ENCODE peak calls at places on chromosomes 6 and 20, in six cellular contexts. F, L, U, Y, N and X are unnamed samples.

GRCh38 chr6:135941275-135941674 is 89.8 kb downstream of the PDE7B start:
- DNase-seq in U (no peak), L (no peak), F (no peak), Y (no peak), N (no peak), X (no peak)

GRCh38 chr6:14275493-14275851 is 157.9 kb downstream of the CD83 start:
- DNase-seq in U (no peak), F (no peak), L (no peak), N (no peak), Y (no peak), X (peak; percentile 47)

GRCh38 chr20:38730989-38731737 is 6.9 kb downstream of the SLC32A1 start:
- DNase-seq in F (no peak), U (peak; percentile 53), N (no peak), L (peak; percentile 81), Y (peak; percentile 71), X (peak; percentile 44)

GRCh38 chr6:153170511-153170910 is 39.4 kb upstream of the RGS17 start:
- DNase-seq in U (peak; percentile 88), F (no peak), N (no peak), Y (no peak), L (no peak), X (no peak)

GRCh38 chr6:134171517-134171916 is 119.1 kb upstream of the SLC2A12 start:
- DNase-seq in U (peak; percentile 41), Y (no peak), N (no peak), L (no peak), F (no peak), X (no peak)

GRCh38 chr6:83920017-83920416 is 60.5 kb downstream of the CYB5R4 start:
- DNase-seq in F (no peak), U (no peak), L (no peak), N (no peak), Y (no peak), X (no peak)

GRCh38 chr6:157235600-157236039 is 87.7 kb downstream of the TMEM242 start:
- DNase-seq in N (no peak), Y (peak; percentile 63), F (peak; percentile 89), U (peak; percentile 16), L (no peak), X (no peak)

GRCh38 chr6:33437666-33438065 is 16.7 kb upstream of the ZBTB9 start:
- DNase-seq in L (no peak), N (no peak), U (no peak), F (no peak), Y (no peak), X (no peak)

GRCh38 chr6:97052152-97052787 is 127.7 kb downstream of the KLHL32 start:
- DNase-seq in N (no peak), U (no peak), L (no peak), F (no peak), Y (no peak), X (no peak)

GRCh38 chr20:9061434-9061833 is 7.5 kb upstream of the PLCB4 start:
- DNase-seq in U (no peak), L (no peak), Y (no peak), N (no peak), F (no peak), X (no peak)

GRCh38 chr20:16017656-16018055 is 555.6 kb downstream of the KIF16B start:
- DNase-seq in L (no peak), F (no peak), N (no peak), U (peak; percentile 37), Y (no peak), X (no peak)

GRCh38 chr6:16238658-16239089 is 287 bp downstream of the GMPR start:
- DNase-seq in Y (no peak), N (no peak), F (no peak), U (no peak), L (no peak), X (no peak)

GRCh38 chr6:111844921-111845320 is 28.3 kb downstream of the FYN start:
- DNase-seq in U (no peak), N (no peak), L (no peak), Y (no peak), F (no peak), X (no peak)

GRCh38 chr6:10082385-10082784 is 332.5 kb downstream of the TFAP2A start:
- DNase-seq in U (peak; percentile 71), L (no peak), Y (peak; percentile 3), N (no peak), F (no peak), X (no peak)

GRCh38 chr6:82363368-82364086 is at the start of gene TPBG:
- DNase-seq in L (peak; percentile 65), Y (peak; percentile 66), F (peak; percentile 72), N (no peak), U (peak; percentile 88), X (peak; percentile 70)

GRCh38 chr6:106525111-106525884 is 104.0 kb downstream of the RTN4IP1 start:
- DNase-seq in Y (no peak), N (no peak), F (no peak), L (no peak), U (peak; percentile 54), X (no peak)

GRCh38 chr6:143135326-143135725 is 74.6 kb downstream of the AIG1 start:
- DNase-seq in Y (no peak), L (no peak), N (no peak), F (no peak), U (no peak), X (no peak)

GRCh38 chr20:49579874-49580817 is 12.2 kb upstream of the PTGIS start:
- DNase-seq in N (no peak), F (peak; percentile 63), U (no peak), L (no peak), Y (no peak), X (peak; percentile 66)

GRCh38 chr6:46677314-46677654 is 10.4 kb upstream of the TDRD6 start:
- DNase-seq in L (peak; percentile 9), F (no peak), Y (no peak), U (no peak), N (no peak), X (no peak)

GRCh38 chr6:1424306-1424927 is 35.0 kb downstream of the FOXF2 start:
- DNase-seq in L (peak; percentile 63), Y (peak; percentile 66), N (no peak), U (peak; percentile 53), F (no peak), X (peak; percentile 37)

GRCh38 chr20:47576516-47577033 is 74.9 kb downstream of the NCOA3 start:
- DNase-seq in N (no peak), F (peak; percentile 69), U (peak; percentile 78), Y (peak; percentile 74), L (peak; percentile 77), X (peak; percentile 73)

GRCh38 chr20:21325296-21325695 is 22.2 kb downstream of the XRN2 start:
- DNase-seq in Y (no peak), N (no peak), F (no peak), U (no peak), L (no peak), X (no peak)

GRCh38 chr20:39117486-39117885 is 155.3 kb downstream of the DHX35 start:
- DNase-seq in L (no peak), U (peak; percentile 89), F (no peak), Y (no peak), N (no peak), X (no peak)

GRCh38 chr20:44598413-44599290 is 16.3 kb downstream of the PKIG start:
- DNase-seq in N (no peak), Y (no peak), F (no peak), L (no peak), U (no peak), X (peak; percentile 81)
- H3K4me1 ChIP-seq in N (peaks cover 97% of the 10 kb centered on the region), Y (peaks cover 3% of the 10 kb centered on the region), F (peaks cover 7% of the 10 kb centered on the region), L (no peaks in the 10 kb centered on the region), U (peaks cover 5% of the 10 kb centered on the region), X (peaks cover 83% of the 10 kb centered on the region)

GRCh38 chr6:41636803-41637178 is 1.5 kb upstream of the MDFI start:
- DNase-seq in U (peak; percentile 91), N (no peak), F (no peak), Y (peak; percentile 66), L (no peak), X (no peak)

GRCh38 chr6:41638801-41639555 is 710 bp downstream of the MDFI start:
- DNase-seq in U (peak; percentile 39), F (no peak), N (no peak), L (peak; percentile 29), Y (peak; percentile 18), X (peak; percentile 56)

GRCh38 chr6:41635365-41635764 is 2.9 kb upstream of the MDFI start:
- DNase-seq in Y (no peak), F (no peak), L (no peak), N (no peak), U (no peak), X (no peak)

GRCh38 chr6:41638002-41638800 is at the start of gene MDFI:
- DNase-seq in L (peak; percentile 58), Y (no peak), F (no peak), U (peak; percentile 23), N (no peak), X (peak; percentile 37)

DNA sequence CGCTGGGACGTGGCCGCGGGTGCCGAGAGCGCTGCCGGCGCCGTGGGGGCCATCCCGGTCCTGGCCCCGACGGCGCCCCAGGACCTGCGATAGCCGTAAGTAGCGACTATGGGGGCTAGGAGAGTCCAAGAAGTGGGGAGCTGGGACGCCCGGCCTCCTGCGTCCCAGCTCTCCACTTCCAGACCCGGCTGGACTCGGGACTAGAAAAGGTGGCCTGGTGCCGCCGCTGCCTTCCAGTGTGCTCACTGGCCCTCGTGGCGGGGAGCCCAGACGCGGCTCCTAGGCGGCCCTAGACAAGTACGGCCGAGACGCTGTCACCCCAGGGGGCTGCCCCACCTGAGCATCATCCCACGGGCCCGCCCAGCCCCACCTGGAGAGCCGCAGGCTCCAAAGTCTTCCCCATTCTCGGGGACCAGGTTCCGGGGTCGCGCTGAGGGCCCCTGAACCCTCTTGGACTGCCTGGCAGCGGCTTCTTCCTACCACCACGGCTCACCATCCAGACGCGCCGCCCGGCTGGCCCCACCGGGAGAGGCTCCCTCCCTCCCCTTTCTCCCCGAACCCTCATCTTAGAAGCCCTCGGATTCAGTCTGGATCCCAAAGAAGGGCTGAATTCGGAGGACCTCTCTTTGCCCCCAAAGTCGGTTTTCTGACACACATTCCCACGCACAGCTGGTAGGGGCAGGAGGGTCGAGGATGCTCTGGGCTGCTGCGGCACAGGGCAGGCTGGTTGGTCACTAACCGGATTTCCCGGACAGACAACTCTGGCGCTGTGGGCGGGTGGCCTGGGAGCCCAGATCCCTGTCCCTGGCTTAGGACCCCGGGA is 878 bp upstream of the MDFI start:
- DNase-seq in N (no peak), L (no peak), Y (no peak), F (no peak), U (peak; percentile 46), X (no peak)
- H3K4me3 ChIP-seq in N (peak overlapping the region; percentile 58), L (peak overlapping the region; percentile 66), Y (no peak overlapping the region), F (peak overlapping the region; percentile 46), U (peak overlapping the region; percentile 80), X (peak overlapping the region; percentile 55)

GRCh38 chr6:108795814-108796213 is 52.4 kb upstream of the ARMC2 start:
- DNase-seq in U (no peak), L (no peak), F (no peak), Y (no peak), N (no peak), X (no peak)
- H3K4me1 ChIP-seq in U (no peaks in the 10 kb centered on the region), L (peaks cover 52% of the 10 kb centered on the region), F (no peaks in the 10 kb centered on the region), Y (no peaks in the 10 kb centered on the region), N (peaks cover 19% of the 10 kb centered on the region), X (no peaks in the 10 kb centered on the region)

GRCh38 chr6:167119680-167120556 is 3.0 kb upstream of the CCR6 start:
- DNase-seq in L (no peak), F (no peak), Y (peak; percentile 74), N (no peak), U (no peak), X (no peak)

GRCh38 chr6:167116838-167117228 is 6.1 kb upstream of the CCR6 start:
- DNase-seq in F (no peak), Y (no peak), L (no peak), N (no peak), U (no peak), X (no peak)

GRCh38 chr6:167120557-167121030 is 2.3 kb upstream of the CCR6 start:
- DNase-seq in Y (no peak), U (no peak), N (no peak), F (no peak), L (no peak), X (no peak)

GRCh38 chr6:167118006-167118405 is 4.9 kb upstream of the CCR6 start:
- DNase-seq in L (no peak), U (no peak), N (no peak), F (no peak), Y (no peak), X (no peak)

GRCh38 chr6:167118839-167119238 is 4.1 kb upstream of the CCR6 start:
- DNase-seq in N (no peak), F (no peak), L (no peak), Y (no peak), U (no peak), X (no peak)
- H3K4me3 ChIP-seq in N (no peak overlapping the region), F (no peak overlapping the region), L (no peak overlapping the region), Y (no peak overlapping the region), U (no peak overlapping the region), X (no peak overlapping the region)